ENCODE peak calls at places on chromosomes 11 and 22, in ten cellular contexts. X is sigmoid colon, Z is tibial nerve, K is SK-N-SH, L is A549, T is K562, O is stomach, R is transverse colon, S is GM12878, B is HepG2. I is an unnamed sample.

GRCh38 chr22:31490496-31490925 is 869 bp upstream of the EIF4ENIF1 start:
- DNase-seq in X (peak; percentile 77), Z (peak; percentile 34), K (peak; percentile 58), L (peak; percentile 58), T (peak; percentile 56), O (peak; percentile 53), R (peak; percentile 78), S (peak; percentile 97), B (peak; percentile 77), I (no peak)

GRCh38 chr11:57482782-57483569 is 22.6 kb downstream of the RTN4RL2 start:
- DNase-seq in X (no peak), Z (no peak), K (peak; percentile 96), L (peak; percentile 44), T (no peak), O (peak; percentile 44), R (peak; percentile 35), S (no peak), B (no peak), I (peak; percentile 92)

GRCh38 chr11:12187399-12187798 is 77.0 kb downstream of the MICAL2 start:
- DNase-seq in X (no peak), Z (no peak), K (no peak), L (no peak), T (peak; percentile 51), O (no peak), R (no peak), S (no peak), B (no peak), I (peak; percentile 38)

GRCh38 chr11:64268028-64268686 is 16.3 kb downstream of the BAD start:
- DNase-seq in X (no peak), Z (no peak), K (no peak), L (no peak), T (no peak), O (no peak), R (no peak), S (no peak), B (no peak), I (peak; percentile 87)

GRCh38 chr22:35987487-35987886 is 41.1 kb downstream of the RBFOX2 start:
- DNase-seq in X (no peak), Z (no peak), K (peak; percentile 18), L (no peak), T (no peak), O (no peak), R (no peak), S (no peak), B (peak; percentile 15), I (no peak)

GRCh38 chr11:67238894-67239794 is 27.1 kb upstream of the GRK2 start:
- DNase-seq in X (no peak), Z (no peak), K (no peak), L (no peak), T (no peak), O (no peak), R (no peak), S (no peak), B (no peak), I (no peak)

GRCh38 chr11:43784866-43785265 is 95.8 kb upstream of the ALKBH3 start:
- DNase-seq in X (no peak), Z (no peak), K (no peak), L (no peak), T (no peak), O (no peak), R (no peak), S (no peak), B (no peak), I (no peak)

GRCh38 chr11:55707029-55707428 is 45.0 kb downstream of the OR4C6 start:
- DNase-seq in X (no peak), Z (no peak), K (peak; percentile 16), L (peak; percentile 38), T (peak; percentile 12), O (no peak), R (no peak), S (peak; percentile 9), B (peak; percentile 25), I (no peak)

GRCh38 chr11:13055200-13055599 is 46.1 kb downstream of the RASSF10 start:
- DNase-seq in X (no peak), Z (no peak), K (no peak), L (no peak), T (no peak), O (no peak), R (no peak), S (no peak), B (no peak), I (no peak)

GRCh38 chr11:72573380-72573949 is 100.8 kb downstream of the PDE2A start:
- DNase-seq in X (no peak), Z (no peak), K (peak; percentile 92), L (peak; percentile 47), T (peak; percentile 80), O (no peak), R (peak; percentile 22), S (no peak), B (peak; percentile 9), I (peak; percentile 43)
- TF ChIP-seq EP300 in X (no peak), Z (no peak), K (no peak), L (no peak), T (no peak), O (no peak), R (no peak), S (no peak), B (no peak), I (no peak)

DNA sequence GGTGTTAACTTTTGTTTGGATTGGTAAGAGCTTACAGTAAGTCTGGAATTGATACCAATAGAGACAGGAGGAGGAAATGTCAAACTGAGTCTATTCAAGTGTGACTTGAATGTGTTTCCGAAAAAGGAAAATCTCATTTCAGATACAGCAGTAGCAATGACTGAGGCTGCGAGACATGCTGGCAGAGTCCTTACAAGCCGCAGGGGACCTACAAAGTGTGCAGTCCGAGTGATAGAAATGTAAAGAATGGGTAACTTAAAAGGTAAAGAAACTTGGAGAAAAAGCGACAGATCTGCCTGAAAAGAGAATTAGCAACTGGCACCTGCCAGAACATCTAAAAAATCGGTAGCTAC is 444 bp downstream of the CWF19L2 start:
- DNase-seq in X (no peak), Z (no peak), K (peak; percentile 15), L (no peak), T (peak; percentile 41), O (no peak), R (no peak), S (no peak), B (no peak), I (no peak)
- TF ChIP-seq EP300 in X (no peak), Z (no peak), K (no peak), L (no peak), T (no peak), O (no peak), R (no peak), S (no peak), B (no peak), I (no peak)

DNA sequence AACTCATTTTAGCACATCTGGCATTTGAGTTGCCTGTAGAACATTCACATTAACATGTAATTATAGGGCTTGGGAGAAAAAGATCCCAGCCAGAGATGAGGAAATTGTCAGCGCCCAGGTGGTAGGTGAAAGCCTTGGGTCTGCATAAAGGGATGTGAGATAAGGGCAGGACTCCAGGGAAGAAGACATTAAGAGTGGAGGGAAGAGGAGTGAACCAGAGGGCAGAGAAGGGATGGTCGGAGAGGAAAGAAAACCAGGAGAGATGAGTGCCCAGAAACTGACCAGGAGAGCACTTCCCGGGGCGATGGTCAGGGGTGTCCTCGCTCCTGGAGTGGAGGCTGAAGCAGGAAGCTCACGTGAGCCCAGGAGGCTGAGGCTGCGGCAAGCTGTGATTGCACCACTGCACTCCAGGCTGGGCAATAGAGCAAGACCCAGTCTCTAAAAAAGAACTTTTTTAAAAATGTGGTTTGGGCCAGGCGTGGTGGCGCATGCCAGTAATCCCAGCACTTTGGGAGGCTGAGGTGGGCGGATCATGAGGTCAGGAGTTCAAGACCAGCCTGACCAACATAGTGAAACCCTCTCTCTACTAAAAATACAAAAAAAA is 20.3 kb upstream of the DGKZ start:
- DNase-seq in X (no peak), Z (no peak), K (no peak), L (no peak), T (no peak), O (no peak), R (no peak), S (no peak), B (no peak), I (no peak)
- TF ChIP-seq EP300 in X (no peak), Z (no peak), K (no peak), L (no peak), T (no peak), O (no peak), R (no peak), S (no peak), B (no peak), I (no peak)

GRCh38 chr11:102346456-102346747 is 612 bp upstream of the BIRC2 start:
- DNase-seq in X (no peak), Z (no peak), K (no peak), L (no peak), T (no peak), O (no peak), R (no peak), S (no peak), B (no peak), I (no peak)

GRCh38 chr11:102338479-102339010 is 8.5 kb upstream of the BIRC2 start:
- DNase-seq in X (no peak), Z (no peak), K (no peak), L (no peak), T (no peak), O (no peak), R (no peak), S (no peak), B (no peak), I (no peak)

GRCh38 chr11:102343789-102344188 is 3.2 kb upstream of the BIRC2 start:
- DNase-seq in X (no peak), Z (no peak), K (no peak), L (no peak), T (no peak), O (no peak), R (no peak), S (no peak), B (no peak), I (no peak)

GRCh38 chr11:102345923-102346322 is 1.1 kb upstream of the BIRC2 start:
- DNase-seq in X (no peak), Z (no peak), K (no peak), L (peak; percentile 37), T (no peak), O (no peak), R (no peak), S (no peak), B (peak; percentile 64), I (no peak)

DNA sequence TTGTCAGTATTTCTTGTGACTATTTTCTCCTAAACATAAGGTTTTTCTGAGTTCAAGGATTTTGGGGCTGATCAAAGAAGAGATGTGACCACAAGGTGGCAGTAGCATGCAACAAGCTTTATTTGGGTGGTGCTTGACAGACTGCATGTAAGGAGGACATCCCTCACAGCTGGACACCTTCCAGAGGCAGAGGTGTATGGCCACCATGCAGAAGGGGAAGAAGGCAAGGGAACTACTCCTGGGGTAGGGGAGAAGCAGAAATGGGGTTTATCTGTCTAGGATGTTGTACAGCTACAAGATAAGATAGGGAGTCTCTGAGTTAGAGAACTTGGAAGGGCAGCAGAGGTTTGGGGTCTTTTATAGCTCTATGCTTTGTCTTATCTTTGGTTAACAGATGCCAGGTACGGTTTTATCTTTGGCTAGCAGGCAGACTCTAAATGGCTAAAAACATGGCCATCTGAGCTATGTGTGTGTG is 5.1 kb upstream of the BIRC2 start:
- DNase-seq in X (peak; percentile 89), Z (peak; percentile 95), K (peak; percentile 60), L (peak; percentile 87), T (peak; percentile 88), O (peak; percentile 77), R (peak; percentile 79), S (peak; percentile 76), B (peak; percentile 78), I (no peak)
- TF ChIP-seq EP300 in X (no peak), Z (no peak), K (no peak), L (no peak), T (peak; percentile 93), O (no peak), R (no peak), S (no peak), B (no peak), I (no peak)

GRCh38 chr11:93604276-93604675 is 57.2 kb upstream of the CEP295 start:
- DNase-seq in X (no peak), Z (no peak), K (no peak), L (no peak), T (no peak), O (no peak), R (no peak), S (no peak), B (no peak), I (no peak)
- TF ChIP-seq EP300 in X (no peak), Z (no peak), K (no peak), L (no peak), T (no peak), O (no peak), R (no peak), S (no peak), B (no peak), I (no peak)

I was measured in upper lobe of left lung.